ENCODE peak calls at places on chromosome 14, in eight cellular contexts. S, N, V, O, J, W, G and K are unnamed samples.

GRCh38 chr14:105315211-105315721 is 718 bp downstream of the PACS2 start:
- DNase-seq in O (no peak), V (peak), G (peak), S (peak), J (peak), N (peak), W (peak), K (peak)

GRCh38 chr14:81471062-81471461 is 62.6 kb downstream of the SEL1L start:
- DNase-seq in N (no peak), G (no peak), W (no peak), S (no peak), O (no peak), J (peak), V (no peak), K (no peak)

GRCh38 chr14:38001501-38001900 is 206.2 kb upstream of the SSTR1 start:
- DNase-seq in G (no peak), J (no peak), W (no peak), V (no peak), O (no peak), S (no peak), N (no peak), K (no peak)

GRCh38 chr14:22333408-22334274 is 255.4 kb downstream of the DAD1 start:
- DNase-seq in W (no peak), G (no peak), V (no peak), J (no peak), O (peak), N (no peak), S (peak), K (no peak)

GRCh38 chr14:41605550-41606248 is 977 bp upstream of the LRFN5 start:
- DNase-seq in G (peak), W (peak), V (peak), J (no peak), O (no peak), S (peak), N (no peak), K (peak)

GRCh38 chr14:90517431-90517841 is 120.6 kb downstream of the CALM1 start:
- DNase-seq in W (no peak), O (no peak), J (no peak), N (no peak), V (no peak), S (peak), G (no peak), K (no peak)

GRCh38 chr14:82655770-82656169 is 1122.1 kb upstream of the SEL1L start:
- DNase-seq in G (no peak), J (no peak), S (no peak), N (no peak), V (no peak), W (no peak), O (no peak), K (no peak)

GRCh38 chr14:65824285-65824977 is 411.9 kb downstream of the FUT8 start:
- DNase-seq in S (peak), W (peak), G (peak), N (peak), J (peak), O (peak), V (peak), K (no peak)

GRCh38 chr14:70257526-70257925 is 68.8 kb upstream of the SLC8A3 start:
- DNase-seq in V (no peak), N (no peak), S (peak), J (peak), W (no peak), G (peak), O (peak), K (peak)

GRCh38 chr14:36818794-36819384 is 157.2 kb downstream of the PAX9 start:
- DNase-seq in O (peak), J (no peak), S (peak), W (no peak), N (no peak), V (no peak), G (no peak), K (no peak)

GRCh38 chr14:74414793-74415437 is 11.1 kb downstream of the SYNDIG1L start:
- DNase-seq in V (no peak), J (no peak), W (no peak), G (no peak), O (no peak), S (no peak), N (no peak), K (no peak)

GRCh38 chr14:36363704-36364103 is 43.3 kb upstream of the MBIP start:
- DNase-seq in S (no peak), N (no peak), V (no peak), G (no peak), W (no peak), O (no peak), J (no peak), K (no peak)

GRCh38 chr14:20623798-20624197 is 17.7 kb downstream of the OR6S1 start:
- DNase-seq in O (no peak), W (no peak), S (no peak), G (no peak), N (no peak), V (no peak), J (no peak), K (no peak)

GRCh38 chr14:41986726-41987125 is 380.1 kb downstream of the LRFN5 start:
- DNase-seq in O (peak), W (no peak), G (no peak), J (no peak), V (no peak), S (no peak), N (no peak), K (no peak)